ENCODE peak calls at places on chromosomes 11 and 22, in ten cellular contexts. W, P, N, Y, Z, V, L, K, H and A are unnamed samples. For H3K27me3, the result is how much of the 10 kb centered on the place peaks cover.

GRCh38 chr11:64321533-64321932 is 3.6 kb downstream of the PRDX5 start:
- DNase-seq in W (no peak), P (no peak), N (no peak), Y (no peak), Z (no peak), V (peak), L (no peak), K (no peak), H (peak), A (no peak)

GRCh38 chr22:46674906-46675305 is 54.7 kb downstream of the GRAMD4 start:
- DNase-seq in W (no peak), P (no peak), N (no peak), Y (no peak), Z (no peak), V (no peak), L (no peak), K (no peak), H (no peak), A (no peak)

GRCh38 chr11:17991799-17992433 is 20.9 kb downstream of the SERGEF start:
- DNase-seq in W (no peak), P (peak), N (no peak), Y (no peak), Z (peak), V (no peak), L (peak), K (no peak), H (no peak), A (no peak)

GRCh38 chr11:74391193-74391592 is 7.0 kb downstream of the PGM2L1 start:
- DNase-seq in W (no peak), P (no peak), N (no peak), Y (no peak), Z (no peak), V (no peak), L (no peak), K (no peak), H (no peak), A (no peak)

GRCh38 chr11:47415091-47415854 is 6.9 kb downstream of the SLC39A13 start:
- DNase-seq in W (no peak), P (no peak), N (no peak), Y (no peak), Z (no peak), V (no peak), L (no peak), K (no peak), H (no peak), A (no peak)

GRCh38 chr11:33268945-33269567 is 11.9 kb downstream of the HIPK3 start:
- DNase-seq in W (no peak), P (no peak), N (no peak), Y (no peak), Z (no peak), V (no peak), L (no peak), K (no peak), H (no peak), A (no peak)

GRCh38 chr22:23804781-23805291 is 18.1 kb downstream of the SMARCB1 start:
- DNase-seq in W (no peak), P (no peak), N (no peak), Y (no peak), Z (no peak), V (no peak), L (no peak), K (peak), H (peak), A (no peak)

GRCh38 chr11:65870706-65871681 is 1.6 kb downstream of the EFEMP2 start:
- DNase-seq in W (no peak), P (no peak), N (no peak), Y (peak), Z (no peak), V (no peak), L (no peak), K (peak), H (peak), A (no peak)

GRCh38 chr11:102422817-102423725 is 29.5 kb downstream of the TMEM123 start:
- DNase-seq in W (no peak), P (no peak), N (no peak), Y (no peak), Z (no peak), V (no peak), L (no peak), K (no peak), H (no peak), A (no peak)

GRCh38 chr11:75668508-75669297 is at the start of gene MAP6:
- DNase-seq in W (peak), P (no peak), N (no peak), Y (peak), Z (peak), V (no peak), L (no peak), K (peak), H (peak), A (no peak)

GRCh38 chr22:49324527-49325491 is 502.9 kb downstream of the BRD1 start:
- DNase-seq in W (peak), P (peak), N (no peak), Y (no peak), Z (no peak), V (no peak), L (no peak), K (no peak), H (no peak), A (no peak)

GRCh38 chr11:119218141-119218878 is 12.2 kb downstream of the CBL start:
- DNase-seq in W (no peak), P (no peak), N (no peak), Y (no peak), Z (no peak), V (peak), L (no peak), K (no peak), H (no peak), A (peak)

GRCh38 chr22:37435970-37436603 is 8.8 kb upstream of the ELFN2 start:
- DNase-seq in W (no peak), P (no peak), N (no peak), Y (no peak), Z (peak), V (no peak), L (no peak), K (peak), H (no peak), A (no peak)

GRCh38 chr11:66272600-66272999 is 4.2 kb downstream of the RAB1B start:
- DNase-seq in W (no peak), P (no peak), N (no peak), Y (no peak), Z (no peak), V (no peak), L (no peak), K (no peak), H (no peak), A (no peak)

GRCh38 chr11:74257934-74258553 is 53.4 kb downstream of the P4HA3 start:
- DNase-seq in W (no peak), P (no peak), N (peak), Y (peak), Z (no peak), V (no peak), L (no peak), K (peak), H (peak), A (no peak)

DNA sequence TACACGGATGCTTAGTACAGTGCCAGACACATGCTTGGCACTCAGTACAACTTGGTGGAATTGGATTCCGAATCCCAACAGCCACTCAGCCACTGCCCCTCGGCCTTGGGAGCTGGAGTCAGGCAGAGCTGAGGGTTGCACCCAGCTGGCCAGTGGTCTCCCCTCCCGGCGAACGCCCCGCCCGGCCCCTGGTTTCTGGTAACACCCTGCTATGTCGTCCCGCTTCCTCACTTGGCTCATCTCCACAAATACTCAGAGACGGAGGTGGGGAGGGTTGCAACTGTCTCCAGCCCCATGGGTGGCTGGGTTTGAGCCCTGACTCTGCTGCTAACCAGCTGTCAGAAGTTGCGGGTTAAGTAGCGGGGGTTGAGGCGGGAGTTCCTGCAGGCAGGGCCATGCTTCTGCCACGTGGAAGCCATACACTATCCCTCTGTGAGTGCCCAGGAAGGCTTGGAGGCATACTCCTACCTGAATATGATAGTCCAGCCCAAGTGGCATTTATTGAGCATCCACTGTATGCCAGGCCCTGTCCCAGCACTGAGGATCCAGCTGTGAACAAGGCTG is 67.1 kb downstream of the GRIK4 start:
- DNase-seq in W (peak), P (no peak), N (no peak), Y (no peak), Z (no peak), V (no peak), L (no peak), K (no peak), H (no peak), A (no peak)
- H3K27me3 ChIP-seq in W (under half), P (under half), N (under half), Y (under half), Z (under half), V (under half), L (under half), K (under half), H (under half), A (under half)

GRCh38 chr22:44734278-44734677 is 18.1 kb upstream of the ARHGAP8 start:
- DNase-seq in W (no peak), P (no peak), N (no peak), Y (no peak), Z (no peak), V (no peak), L (no peak), K (no peak), H (peak), A (no peak)
- H3K27me3 ChIP-seq in W (under half), P (under half), N (under half), Y (under half), Z (under half), V (under half), L (under half), K (under half), H (under half), A (under half)

GRCh38 chr11:57650739-57651090 is 1.0 kb upstream of the YPEL4 start:
- DNase-seq in W (no peak), P (no peak), N (no peak), Y (no peak), Z (no peak), V (no peak), L (no peak), K (no peak), H (no peak), A (no peak)

GRCh38 chr11:57649826-57650738 is at the start of gene YPEL4:
- DNase-seq in W (no peak), P (peak), N (peak), Y (peak), Z (peak), V (no peak), L (peak), K (peak), H (peak), A (no peak)

GRCh38 chr11:57647960-57648776 is 1.5 kb downstream of the YPEL4 start:
- DNase-seq in W (no peak), P (no peak), N (no peak), Y (no peak), Z (peak), V (no peak), L (no peak), K (no peak), H (no peak), A (no peak)

GRCh38 chr11:57647368-57647767 is 2.3 kb downstream of the YPEL4 start:
- DNase-seq in W (no peak), P (no peak), N (no peak), Y (no peak), Z (peak), V (no peak), L (no peak), K (no peak), H (peak), A (no peak)

GRCh38 chr11:57648791-57649735 is 649 bp downstream of the YPEL4 start:
- DNase-seq in W (no peak), P (no peak), N (no peak), Y (no peak), Z (peak), V (no peak), L (no peak), K (no peak), H (peak), A (no peak)
- H3K27me3 ChIP-seq in W (under half), P (under half), N (under half), Y (under half), Z (under half), V (under half), L (under half), K (under half), H (under half), A (under half)

DNA sequence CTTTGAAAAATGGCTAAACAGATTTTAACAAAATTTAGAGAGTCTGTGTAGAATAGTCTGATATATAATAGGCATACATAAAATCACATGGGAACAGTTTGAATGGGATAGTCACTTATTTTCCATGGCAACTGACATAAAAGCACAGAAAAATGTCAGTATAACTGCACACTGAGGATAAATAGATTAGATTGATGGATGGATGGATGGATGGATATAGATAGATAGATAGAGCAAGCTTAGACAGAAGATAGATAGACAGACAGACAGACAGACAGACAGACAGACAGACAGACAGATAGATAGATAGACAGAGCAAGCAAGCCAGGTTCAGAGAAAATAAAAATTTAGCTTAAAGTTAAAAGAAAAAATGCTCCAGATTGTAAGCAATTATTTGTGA is 660.1 kb upstream of the API5 start:
- DNase-seq in W (no peak), P (no peak), N (no peak), Y (no peak), Z (no peak), V (no peak), L (no peak), K (no peak), H (no peak), A (no peak)
- H3K27me3 ChIP-seq in W (under half), P (under half), N (under half), Y (under half), Z (under half), V (under half), L (under half), K (under half), H (under half), A (under half)

DNA sequence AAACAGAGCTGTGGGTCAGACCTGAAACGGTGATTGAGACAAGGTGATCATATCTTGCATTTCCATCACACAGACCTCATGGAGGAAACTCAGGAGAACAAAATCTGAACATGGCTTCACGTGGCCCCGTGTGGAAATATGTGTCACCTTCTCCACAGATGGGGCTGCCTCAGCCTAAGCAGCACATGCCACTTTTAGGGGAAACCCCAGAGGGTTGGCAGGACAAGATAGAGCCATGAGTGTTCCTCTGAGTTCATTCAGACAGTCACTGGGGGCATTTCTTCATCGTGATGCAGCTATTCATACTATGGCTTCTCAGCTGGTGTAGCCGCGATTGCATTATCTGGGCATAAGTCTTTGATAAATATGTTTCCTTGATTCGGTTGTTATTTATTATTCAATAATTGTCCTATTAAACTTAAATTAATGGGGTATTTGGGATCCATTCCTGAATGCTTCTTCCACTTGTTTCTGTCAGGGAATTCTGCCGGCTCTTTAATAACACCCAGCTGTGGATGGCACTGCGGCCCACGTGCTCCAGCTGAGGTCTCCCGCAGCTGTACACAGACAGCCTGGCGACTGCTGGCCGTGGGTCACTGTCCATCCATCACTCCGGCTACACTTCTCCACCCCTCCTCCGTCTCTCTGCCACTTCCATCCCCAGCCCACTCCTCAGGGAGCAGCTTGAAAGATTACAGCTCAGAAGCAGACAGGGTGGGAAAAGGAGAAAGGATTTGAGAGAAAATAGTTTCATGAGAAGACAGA is 485.1 kb downstream of the OPCML start:
- DNase-seq in W (no peak), P (no peak), N (no peak), Y (no peak), Z (no peak), V (no peak), L (no peak), K (no peak), H (no peak), A (no peak)
- H3K27me3 ChIP-seq in W (under half), P (under half), N (under half), Y (under half), Z (under half), V (under half), L (under half), K (under half), H (under half), A (under half)

GRCh38 chr11:13963949-13964770 is 1.6 kb downstream of the SPON1 start:
- DNase-seq in W (peak), P (peak), N (no peak), Y (peak), Z (peak), V (no peak), L (no peak), K (peak), H (peak), A (no peak)
- H3K27me3 ChIP-seq in W (under half), P (under half), N (under half), Y (under half), Z (half or more), V (half or more), L (under half), K (under half), H (under half), A (under half)

GRCh38 chr11:1652442-1652777 is 22.8 kb downstream of the KRTAP5-5 start:
- DNase-seq in W (no peak), P (no peak), N (no peak), Y (peak), Z (no peak), V (no peak), L (no peak), K (no peak), H (no peak), A (no peak)
- H3K27me3 ChIP-seq in W (under half), P (under half), N (under half), Y (under half), Z (under half), V (under half), L (under half), K (under half), H (under half), A (under half)

GRCh38 chr11:45534132-45534531 is 131.3 kb downstream of the CHST1 start:
- DNase-seq in W (no peak), P (no peak), N (no peak), Y (no peak), Z (no peak), V (no peak), L (no peak), K (no peak), H (no peak), A (no peak)
- H3K27me3 ChIP-seq in W (under half), P (under half), N (under half), Y (under half), Z (under half), V (under half), L (under half), K (under half), H (under half), A (under half)

DNA sequence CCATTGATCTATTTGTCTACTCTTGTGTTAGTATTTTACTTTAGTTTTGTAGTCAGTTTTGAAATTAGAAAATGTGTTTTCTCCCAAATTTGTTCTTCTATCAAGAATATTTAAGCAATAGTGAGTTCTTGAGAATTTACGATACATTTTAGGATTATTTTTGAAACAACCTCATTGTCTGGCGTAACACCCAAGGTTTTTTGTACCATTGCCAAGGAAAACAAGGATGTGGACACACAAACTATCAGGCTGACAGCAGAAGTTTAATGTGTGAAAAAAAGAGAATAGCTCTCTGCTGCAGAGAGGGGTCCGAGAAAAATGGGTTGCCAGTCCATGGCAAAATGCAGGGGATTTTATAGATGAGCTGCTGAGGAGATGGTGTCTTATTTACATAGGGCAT is 865.1 kb upstream of the CNTN5 start:
- DNase-seq in W (no peak), P (no peak), N (no peak), Y (no peak), Z (no peak), V (no peak), L (no peak), K (no peak), H (no peak), A (no peak)
- H3K27me3 ChIP-seq in W (under half), P (under half), N (under half), Y (under half), Z (under half), V (under half), L (under half), K (under half), H (under half), A (under half)

GRCh38 chr11:82810738-82811137 is 77.1 kb upstream of the FAM181B start:
- DNase-seq in W (no peak), P (no peak), N (no peak), Y (no peak), Z (no peak), V (no peak), L (no peak), K (no peak), H (no peak), A (no peak)

GRCh38 chr11:82814379-82814778 is 80.7 kb upstream of the FAM181B start:
- DNase-seq in W (no peak), P (no peak), N (no peak), Y (no peak), Z (peak), V (no peak), L (no peak), K (no peak), H (no peak), A (no peak)

GRCh38 chr11:82811369-82811768 is 77.7 kb upstream of the FAM181B start:
- DNase-seq in W (no peak), P (no peak), N (no peak), Y (no peak), Z (peak), V (no peak), L (no peak), K (no peak), H (no peak), A (no peak)

GRCh38 chr11:82807646-82808045 is 74.0 kb upstream of the FAM181B start:
- DNase-seq in W (no peak), P (no peak), N (no peak), Y (no peak), Z (no peak), V (no peak), L (no peak), K (no peak), H (no peak), A (no peak)

DNA sequence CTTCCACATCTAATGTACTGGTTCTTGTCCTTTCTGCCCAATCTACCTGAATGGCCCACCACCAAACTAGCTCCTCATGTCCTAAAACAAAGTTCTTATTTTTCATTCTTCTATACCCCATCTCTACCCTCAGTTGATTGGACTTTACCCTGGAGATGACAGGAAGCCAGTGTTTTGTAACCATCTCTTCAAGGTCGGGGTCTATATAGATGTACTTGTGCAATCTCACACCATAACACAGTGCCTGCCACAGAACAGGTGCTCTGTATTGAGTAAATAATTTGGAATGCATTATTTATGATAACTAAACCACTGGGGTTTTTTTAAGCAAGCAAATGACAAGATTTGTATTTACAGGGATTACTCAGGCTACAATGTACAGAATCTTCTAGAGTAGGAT is 76.7 kb upstream of the FAM181B start:
- DNase-seq in W (no peak), P (no peak), N (no peak), Y (no peak), Z (no peak), V (peak), L (no peak), K (no peak), H (no peak), A (no peak)
- H3K27me3 ChIP-seq in W (under half), P (under half), N (under half), Y (under half), Z (under half), V (under half), L (under half), K (under half), H (under half), A (under half)